ENCODE peak calls at places on chromosomes 16 and 17, in six cellular contexts. U, E, O, K, T and D are unnamed samples.
A peak's percentile ranks its signal among the peaks of the same experiment; 100 is the strongest.

GRCh38 chr17:39461911-39462641 is 790 bp downstream of the CDK12 start:
- DNase-seq in U (peak; percentile 48), E (no peak), O (no peak), K (no peak), T (peak; percentile 7), D (peak; percentile 37)

GRCh38 chr16:66695935-66696668 is 441 bp downstream of the CMTM4 start:
- DNase-seq in U (peak; percentile 26), E (no peak), O (peak; percentile 21), K (no peak), T (peak; percentile 35), D (peak; percentile 48)

GRCh38 chr17:62963296-62963695 is 2.7 kb upstream of the TANC2 start:
- DNase-seq in U (no peak), E (no peak), O (no peak), K (no peak), T (peak; percentile 94), D (no peak)

GRCh38 chr17:74987909-74988711 is 678 bp downstream of the CDR2L start:
- DNase-seq in U (peak; percentile 26), E (no peak), O (peak; percentile 88), K (peak; percentile 29), T (peak; percentile 60), D (peak; percentile 78)

GRCh38 chr17:34997355-34997862 is 17.1 kb downstream of the LIG3 start:
- DNase-seq in U (no peak), E (no peak), O (no peak), K (peak; percentile 72), T (peak; percentile 12), D (no peak)

GRCh38 chr16:81469710-81470481 is 25.3 kb downstream of the CMIP start:
- DNase-seq in U (peak; percentile 49), E (no peak), O (no peak), K (no peak), T (no peak), D (no peak)

GRCh38 chr17:82019905-82020873 is 2.5 kb downstream of the CENPX start:
- DNase-seq in U (peak; percentile 83), E (peak; percentile 37), O (peak; percentile 87), K (no peak), T (peak; percentile 50), D (peak; percentile 75)

GRCh38 chr16:69762843-69763556 is 868 bp downstream of the WWP2 start:
- DNase-seq in U (peak; percentile 27), E (no peak), O (peak; percentile 15), K (no peak), T (peak; percentile 21), D (peak; percentile 44)

GRCh38 chr16:1960665-1961630 is 1.6 kb downstream of the NDUFB10 start:
- DNase-seq in U (peak; percentile 72), E (no peak), O (peak; percentile 37), K (no peak), T (peak; percentile 56), D (peak; percentile 76)

GRCh38 chr16:85615852-85616607 is 2.9 kb downstream of the GSE1 start:
- DNase-seq in U (peak; percentile 93), E (peak; percentile 63), O (peak; percentile 94), K (peak; percentile 51), T (peak; percentile 70), D (peak; percentile 93)

GRCh38 chr16:9311303-9311954 is 220.0 kb downstream of the HAPSTR1 start:
- DNase-seq in U (no peak), E (no peak), O (peak; percentile 58), K (no peak), T (no peak), D (peak; percentile 73)

GRCh38 chr16:52404546-52404945 is 142.4 kb downstream of the TOX3 start:
- DNase-seq in U (no peak), E (no peak), O (no peak), K (no peak), T (no peak), D (peak; percentile 7)

GRCh38 chr17:42779304-42779941 is 987 bp upstream of the WNK4 start:
- DNase-seq in U (no peak), E (no peak), O (no peak), K (no peak), T (no peak), D (no peak)

GRCh38 chr16:28110074-28110473 is 46.6 kb upstream of the GSG1L start:
- DNase-seq in U (no peak), E (no peak), O (no peak), K (no peak), T (no peak), D (no peak)

GRCh38 chr17:17774009-17774881 is 62.5 kb downstream of the SREBF1 start:
- DNase-seq in U (no peak), E (no peak), O (no peak), K (no peak), T (peak; percentile 65), D (no peak)

GRCh38 chr16:62041401-62041800 is 5.2 kb upstream of the CDH8 start:
- DNase-seq in U (no peak), E (no peak), O (peak; percentile 84), K (no peak), T (peak; percentile 68), D (peak; percentile 73)

GRCh38 chr17:80863626-80864025 is 128.0 kb upstream of the CHMP6 start:
- DNase-seq in U (no peak), E (no peak), O (no peak), K (no peak), T (no peak), D (no peak)

GRCh38 chr17:2837147-2837561 is 40.9 kb downstream of the RAP1GAP2 start:
- DNase-seq in U (peak; percentile 72), E (no peak), O (no peak), K (no peak), T (no peak), D (no peak)